ENCODE peak calls at places on chromosomes 2 and 18, in eight cellular contexts. B is PC-9; X is activated CD4-positive, alpha-beta T cell treated with anti-CD3 and anti-CD28 coated beads, Interleukin-2, amount 10 ng/mL, durations not matched to agents 7 days and 5 days; U is mesothelial cell of epicardium; K is naive thymus-derived CD4-positive, alpha-beta T cell; O is head of caudate nucleus; G is KG1; Q is stimulated activated CD4-positive, alpha-beta T cell treated with anti-CD3 and anti-CD28 coated beads, Interleukin-2, amount 100 ng/mL, for 48 hours. N is an unnamed sample.
A peak's percentile ranks its signal among the peaks of the same experiment; 100 is the strongest.

GRCh38 chr18:51363384-51363783 is 165.9 kb upstream of the MEX3C start:
- DNase-seq in G (no peak), Q (no peak), B (no peak), K (no peak), U (no peak), O (no peak), X (no peak), N (no peak)

GRCh38 chr2:179646173-179646762 is 215.1 kb downstream of the ZNF385B start:
- DNase-seq in X (no peak), B (no peak), U (no peak), K (no peak), G (no peak), Q (no peak), O (no peak), N (no peak)

GRCh38 chr2:180463608-180464007 is 456.5 kb upstream of the CWC22 start:
- DNase-seq in O (no peak), Q (no peak), X (no peak), G (no peak), U (no peak), K (no peak), B (no peak), N (no peak)

GRCh38 chr2:47769318-47769717 is 13.6 kb upstream of the MSH6 start:
- DNase-seq in X (no peak), O (no peak), B (no peak), U (no peak), K (no peak), G (no peak), Q (no peak), N (no peak)

GRCh38 chr2:3911891-3912455 is 208.6 kb downstream of the DCDC2C start:
- DNase-seq in Q (no peak), G (no peak), K (no peak), U (no peak), O (no peak), B (no peak), X (no peak), N (no peak)

GRCh38 chr2:24793752-24794477 is 690 bp downstream of the CENPO start:
- DNase-seq in O (no peak), U (no peak), K (no peak), X (peak; percentile 17), B (no peak), G (no peak), Q (no peak), N (no peak)

GRCh38 chr2:74383254-74383653 is 3.1 kb upstream of the DCTN1 start:
- DNase-seq in B (no peak), G (no peak), Q (no peak), O (no peak), U (no peak), K (no peak), X (no peak), N (no peak)

GRCh38 chr18:76354348-76354747 is 140.7 kb downstream of the ZNF516 start:
- DNase-seq in O (no peak), Q (no peak), K (no peak), U (no peak), X (no peak), B (no peak), G (no peak), N (no peak)

GRCh38 chr2:240798327-240798905 is 21.6 kb downstream of the KIF1A start:
- DNase-seq in B (no peak), X (no peak), K (peak; percentile 3), U (no peak), O (no peak), Q (no peak), G (no peak), N (no peak)

GRCh38 chr2:222057249-222058073 is 241.3 kb downstream of the PAX3 start:
- DNase-seq in G (no peak), Q (no peak), O (no peak), X (no peak), K (no peak), U (no peak), B (no peak), N (no peak)

GRCh38 chr2:70433315-70433714 is 120.3 kb downstream of the TGFA start:
- DNase-seq in O (no peak), G (no peak), K (no peak), X (no peak), Q (no peak), U (no peak), B (no peak), N (no peak)

GRCh38 chr2:11344956-11345671 is 678 bp upstream of the ROCK2 start:
- DNase-seq in G (no peak), B (peak; percentile 88), Q (peak; percentile 5), U (peak; percentile 55), O (peak; percentile 64), K (peak; percentile 22), X (peak; percentile 20), N (no peak)

GRCh38 chr2:74373189-74373588 is 6.9 kb downstream of the DCTN1 start:
- DNase-seq in X (no peak), K (no peak), U (no peak), O (no peak), G (no peak), Q (no peak), B (no peak), N (no peak)

GRCh38 chr18:64807560-64807959 is 658.7 kb upstream of the LINC00305 start:
- DNase-seq in X (no peak), U (no peak), B (no peak), K (no peak), O (no peak), G (no peak), Q (no peak), N (no peak)

GRCh38 chr2:70946832-70947442 is 11.2 kb downstream of the ATP6V1B1 start:
- DNase-seq in B (no peak), Q (peak; percentile 57), K (no peak), X (peak; percentile 65), G (peak; percentile 15), U (no peak), O (peak; percentile 80), N (peak; percentile 52)

GRCh38 chr2:38722271-38723115 is 28.7 kb downstream of the SRSF7 start:
- DNase-seq in O (no peak), G (no peak), K (no peak), Q (peak; percentile 50), X (peak; percentile 27), B (no peak), U (no peak), N (no peak)